ENCODE peak calls at places on chromosome 11, in six cellular contexts. One of them, this sample, is unnamed.

GRCh38 chr11:132588366-132588765 is 943.9 kb downstream of the OPCML start:
- DNase-seq in dorsolateral prefrontal cortex: no peak
- DNase-seq in Panc1: no peak
- DNase-seq in CD4-positive, CD25-positive, alpha-beta regulatory T cell: no peak
- DNase-seq in amygdala: no peak
- DNase-seq in endothelial cell: no peak
- DNase-seq in this sample: no peak

GRCh38 chr11:110091995-110092576 is 1.1 kb upstream of the ZC3H12C start:
- DNase-seq in amygdala: peak; percentile 36
- DNase-seq in endothelial cell: no peak
- DNase-seq in Panc1: no peak
- DNase-seq in dorsolateral prefrontal cortex: no peak
- DNase-seq in CD4-positive, CD25-positive, alpha-beta regulatory T cell: no peak
- DNase-seq in this sample: peak; percentile 17

GRCh38 chr11:34610324-34611041 is 10.4 kb upstream of the EHF start:
- DNase-seq in endothelial cell: no peak
- DNase-seq in amygdala: no peak
- DNase-seq in Panc1: no peak
- DNase-seq in CD4-positive, CD25-positive, alpha-beta regulatory T cell: no peak
- DNase-seq in dorsolateral prefrontal cortex: no peak
- DNase-seq in this sample: no peak

GRCh38 chr11:27700351-27701261 is at the start of gene BDNF:
- DNase-seq in endothelial cell: no peak
- DNase-seq in amygdala: no peak
- DNase-seq in dorsolateral prefrontal cortex: no peak
- DNase-seq in Panc1: no peak
- DNase-seq in CD4-positive, CD25-positive, alpha-beta regulatory T cell: no peak
- DNase-seq in this sample: peak; percentile 32

GRCh38 chr11:75387742-75388294 is 11.5 kb upstream of the RPS3 start:
- DNase-seq in dorsolateral prefrontal cortex: no peak
- DNase-seq in endothelial cell: no peak
- DNase-seq in CD4-positive, CD25-positive, alpha-beta regulatory T cell: no peak
- DNase-seq in Panc1: no peak
- DNase-seq in amygdala: no peak
- DNase-seq in this sample: no peak

GRCh38 chr11:9789919-9790318 is 126.0 kb downstream of the SWAP70 start:
- DNase-seq in CD4-positive, CD25-positive, alpha-beta regulatory T cell: no peak
- DNase-seq in endothelial cell: no peak
- DNase-seq in Panc1: no peak
- DNase-seq in dorsolateral prefrontal cortex: no peak
- DNase-seq in amygdala: no peak
- DNase-seq in this sample: no peak

GRCh38 chr11:64777449-64778222 is 706 bp downstream of the SF1 start:
- DNase-seq in Panc1: no peak
- DNase-seq in CD4-positive, CD25-positive, alpha-beta regulatory T cell: peak; percentile 86
- DNase-seq in dorsolateral prefrontal cortex: peak; percentile 83
- DNase-seq in endothelial cell: peak; percentile 76
- DNase-seq in amygdala: peak; percentile 83
- DNase-seq in this sample: peak; percentile 92

GRCh38 chr11:975824-976223 is 50.2 kb downstream of the AP2A2 start:
- DNase-seq in amygdala: no peak
- DNase-seq in endothelial cell: peak; percentile 37
- DNase-seq in Panc1: no peak
- DNase-seq in CD4-positive, CD25-positive, alpha-beta regulatory T cell: peak; percentile 34
- DNase-seq in dorsolateral prefrontal cortex: peak; percentile 76
- DNase-seq in this sample: peak; percentile 52

GRCh38 chr11:91955206-91955605 is 269.4 kb upstream of the FAT3 start:
- DNase-seq in CD4-positive, CD25-positive, alpha-beta regulatory T cell: no peak
- DNase-seq in Panc1: no peak
- DNase-seq in endothelial cell: no peak
- DNase-seq in amygdala: no peak
- DNase-seq in dorsolateral prefrontal cortex: no peak
- DNase-seq in this sample: no peak

GRCh38 chr11:120248551-120249278 is 8.8 kb downstream of the POU2F3 start:
- DNase-seq in Panc1: no peak
- DNase-seq in CD4-positive, CD25-positive, alpha-beta regulatory T cell: peak; percentile 76
- DNase-seq in dorsolateral prefrontal cortex: no peak
- DNase-seq in endothelial cell: no peak
- DNase-seq in amygdala: no peak
- DNase-seq in this sample: no peak

GRCh38 chr11:129291556-129291955 is 84.1 kb upstream of the BARX2 start:
- DNase-seq in dorsolateral prefrontal cortex: peak; percentile 67
- DNase-seq in endothelial cell: no peak
- DNase-seq in amygdala: peak; percentile 69
- DNase-seq in Panc1: no peak
- DNase-seq in CD4-positive, CD25-positive, alpha-beta regulatory T cell: no peak
- DNase-seq in this sample: no peak

GRCh38 chr11:69500285-69501120 is 19.0 kb downstream of the LINC01488 start:
- DNase-seq in amygdala: no peak
- DNase-seq in Panc1: no peak
- DNase-seq in endothelial cell: no peak
- DNase-seq in dorsolateral prefrontal cortex: peak; percentile 32
- DNase-seq in CD4-positive, CD25-positive, alpha-beta regulatory T cell: no peak
- DNase-seq in this sample: no peak

GRCh38 chr11:113048820-113049555 is 87.8 kb downstream of the NCAM1 start:
- DNase-seq in amygdala: no peak
- DNase-seq in endothelial cell: no peak
- DNase-seq in dorsolateral prefrontal cortex: no peak
- DNase-seq in Panc1: no peak
- DNase-seq in CD4-positive, CD25-positive, alpha-beta regulatory T cell: no peak
- DNase-seq in this sample: no peak

GRCh38 chr11:45924036-45924915 is 1.8 kb downstream of the LARGE2 start:
- DNase-seq in CD4-positive, CD25-positive, alpha-beta regulatory T cell: no peak
- DNase-seq in endothelial cell: no peak
- DNase-seq in amygdala: no peak
- DNase-seq in Panc1: no peak
- DNase-seq in dorsolateral prefrontal cortex: peak; percentile 28
- DNase-seq in this sample: no peak

GRCh38 chr11:61609000-61609969 is 28.4 kb upstream of the SYT7 start:
- DNase-seq in dorsolateral prefrontal cortex: no peak
- DNase-seq in amygdala: no peak
- DNase-seq in endothelial cell: no peak
- DNase-seq in CD4-positive, CD25-positive, alpha-beta regulatory T cell: no peak
- DNase-seq in Panc1: no peak
- DNase-seq in this sample: no peak